ENCODE peak calls at places on chromosomes 13 and 19, in eight cellular contexts. N is fibroblast of lung; T is heart right ventricle; E is NCI-H1092 treated with DMSO at 0.1 percent for 48 hours; H is fibroblast of the aortic adventitia; C is activated CD8-positive, alpha-beta T cell treated with anti-CD3 and anti-CD28 coated beads, Interleukin-2, amount 10 ng/mL, durations not matched to agents 7 days and 5 days; Y is AG08395; J is activated naive CD8-positive, alpha-beta T cell treated with anti-CD3 and anti-CD28 coated beads, Interleukin-2, amount 50 U/mL, for 24 hours. A is an unnamed sample.

GRCh38 chr13:77563110-77563509 is 27.6 kb downstream of the SCEL start:
- DNase-seq in N (peak; percentile 41), T (no peak), E (no peak), H (peak; percentile 45), C (no peak), Y (no peak), J (no peak), A (no peak)

GRCh38 chr13:20814224-20814910 is 40.6 kb upstream of the EEF1AKMT1 start:
- DNase-seq in N (peak; percentile 95), T (peak; percentile 82), E (peak; percentile 91), H (peak; percentile 94), C (no peak), Y (peak; percentile 91), J (no peak), A (no peak)

GRCh38 chr19:4596033-4596904 is 36.8 kb upstream of the SEMA6B start:
- DNase-seq in N (no peak), T (no peak), E (no peak), H (no peak), C (no peak), Y (no peak), J (no peak), A (no peak)

GRCh38 chr19:41957161-41957837 is 1.8 kb downstream of the RABAC1 start:
- DNase-seq in N (no peak), T (no peak), E (no peak), H (no peak), C (no peak), Y (no peak), J (no peak), A (no peak)

GRCh38 chr13:70034280-70034679 is 73.3 kb upstream of the ATXN8OS start:
- DNase-seq in N (no peak), T (no peak), E (no peak), H (no peak), C (no peak), Y (no peak), J (no peak), A (no peak)

GRCh38 chr13:88623150-88623549 is 952.0 kb downstream of the SLITRK5 start:
- DNase-seq in N (no peak), T (no peak), E (no peak), H (no peak), C (no peak), Y (no peak), J (no peak), A (no peak)

GRCh38 chr13:52348983-52349780 is 56.8 kb downstream of the THSD1 start:
- DNase-seq in N (peak; percentile 92), T (no peak), E (no peak), H (peak; percentile 74), C (no peak), Y (peak; percentile 60), J (no peak), A (no peak)

GRCh38 chr13:51451467-51452390 is 1.1 kb downstream of the INTS6 start:
- DNase-seq in N (peak; percentile 67), T (peak; percentile 87), E (peak; percentile 52), H (peak; percentile 67), C (peak; percentile 87), Y (peak; percentile 51), J (peak; percentile 79), A (peak; percentile 81)

GRCh38 chr19:2820112-2820702 is 539 bp downstream of the ZNF554 start:
- DNase-seq in N (no peak), T (no peak), E (no peak), H (peak; percentile 3), C (peak; percentile 30), Y (no peak), J (peak; percentile 23), A (peak; percentile 43)

GRCh38 chr13:28204690-28205443 is 66.5 kb downstream of the PAN3 start:
- DNase-seq in N (no peak), T (no peak), E (no peak), H (no peak), C (no peak), Y (no peak), J (peak; percentile 57), A (no peak)